ENCODE peak calls at places on chromosomes 1 and 21, in five cellular contexts. S is lower leg skin, M is A549, I is HFF-Myc, N is SK-N-SH. O is an unnamed sample.

GRCh38 chr1:34500451-34500850 is 254.4 kb upstream of the GJB5 start:
- DNase-seq in S (no peak), M (no peak), I (no peak), N (no peak), O (no peak)

GRCh38 chr1:54300395-54300794 is 100.4 kb downstream of the MRPL37 start:
- DNase-seq in S (no peak), M (no peak), I (no peak), N (no peak), O (no peak)

GRCh38 chr1:23745515-23745914 is 2.2 kb downstream of the ELOA start:
- DNase-seq in S (no peak), M (peak), I (no peak), N (peak), O (no peak)

GRCh38 chr21:42609806-42610205 is 43.6 kb upstream of the PDE9A start:
- DNase-seq in S (no peak), M (no peak), I (no peak), N (no peak), O (no peak)

GRCh38 chr21:35014302-35015044 is 34.6 kb downstream of the RUNX1 start:
- DNase-seq in S (no peak), M (no peak), I (no peak), N (no peak), O (no peak)

GRCh38 chr1:46248122-46248920 is 758 bp downstream of the RAD54L start:
- DNase-seq in S (peak), M (peak), I (no peak), N (peak), O (no peak)

GRCh38 chr21:38249879-38250278 is 6.9 kb upstream of the KCNJ15 start:
- DNase-seq in S (no peak), M (no peak), I (no peak), N (no peak), O (no peak)

GRCh38 chr1:161838362-161838761 is 72.2 kb downstream of the ATF6 start:
- DNase-seq in S (no peak), M (no peak), I (no peak), N (no peak), O (no peak)

GRCh38 chr1:11851171-11851570 is 3.6 kb upstream of the NPPA start:
- DNase-seq in S (no peak), M (no peak), I (no peak), N (no peak), O (no peak)

GRCh38 chr1:17919525-17920439 is 164.6 kb downstream of the ACTL8 start:
- DNase-seq in S (no peak), M (peak), I (peak), N (peak), O (no peak)

GRCh38 chr1:47782414-47783165 is 214.6 kb downstream of the TRABD2B start:
- DNase-seq in S (no peak), M (no peak), I (no peak), N (no peak), O (peak)

GRCh38 chr1:13783551-13783950 is 83.6 kb downstream of the PRDM2 start:
- DNase-seq in S (no peak), M (no peak), I (no peak), N (no peak), O (no peak)

GRCh38 chr1:168683871-168684270 is 45.1 kb downstream of the DPT start:
- DNase-seq in S (no peak), M (no peak), I (no peak), N (no peak), O (no peak)

GRCh38 chr1:4005431-4005830 is 105.4 kb upstream of the C1orf174 start:
- DNase-seq in S (no peak), M (no peak), I (no peak), N (no peak), O (no peak)

GRCh38 chr21:36069713-36070573 is at the start of gene CBR1:
- DNase-seq in S (peak), M (peak), I (peak), N (peak), O (peak)

GRCh38 chr1:158049867-158050266 is 56.4 kb downstream of the KIRREL1 start:
- DNase-seq in S (no peak), M (no peak), I (no peak), N (no peak), O (no peak)

GRCh38 chr1:916173-917075 is 7.3 kb upstream of the SAMD11 start:
- DNase-seq in S (no peak), M (no peak), I (no peak), N (peak), O (no peak)

GRCh38 chr1:26706315-26706714 is 10.5 kb downstream of the ARID1A start:
- DNase-seq in S (no peak), M (peak), I (no peak), N (no peak), O (no peak)

GRCh38 chr1:25031601-25031965 is 101.5 kb upstream of the RUNX3 start:
- DNase-seq in S (no peak), M (no peak), I (no peak), N (no peak), O (no peak)

GRCh38 chr1:240455228-240455821 is 156.6 kb downstream of the GREM2 start:
- DNase-seq in S (no peak), M (peak), I (no peak), N (peak), O (no peak)

GRCh38 chr1:92728687-92729086 is 56.2 kb downstream of the EVI5 start:
- DNase-seq in S (no peak), M (peak), I (no peak), N (no peak), O (no peak)

DNA sequence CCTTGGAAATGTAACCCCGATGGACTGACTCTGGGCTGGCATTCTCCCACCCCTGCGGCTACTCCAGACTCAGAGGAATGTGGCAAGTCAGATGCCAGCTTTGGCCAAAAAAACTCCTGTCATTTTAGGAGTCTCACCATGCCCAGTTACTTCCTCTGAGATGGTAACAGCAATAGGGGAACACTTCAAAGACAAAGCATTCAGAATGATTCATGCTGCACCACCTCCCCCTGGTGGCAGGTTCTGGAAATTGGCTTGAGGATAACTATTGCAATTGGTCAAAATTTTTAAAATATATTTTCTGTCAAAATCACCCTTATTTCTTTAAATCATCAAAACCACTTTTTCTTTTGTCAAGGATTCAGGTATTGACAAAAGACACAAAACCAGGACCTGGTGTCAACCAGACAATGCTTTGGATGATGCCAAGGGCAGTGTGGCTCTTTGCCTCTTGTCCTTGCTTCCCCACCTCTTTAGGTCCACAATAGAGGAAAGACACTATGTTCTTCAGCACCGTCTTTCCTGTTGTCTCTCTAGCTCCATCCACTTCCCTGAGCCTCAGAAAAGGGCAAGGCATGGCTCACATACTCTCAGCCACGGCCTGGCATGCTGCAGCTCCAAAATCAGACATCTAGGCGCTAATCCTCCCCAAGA is 9.9 kb upstream of the CDCA8 start:
- DNase-seq in S (peak), M (peak), I (no peak), N (peak), O (peak)
- TF ChIP-seq CTCF in S (no peak), M (peak), I (peak), N (peak), O (peak)

DNA sequence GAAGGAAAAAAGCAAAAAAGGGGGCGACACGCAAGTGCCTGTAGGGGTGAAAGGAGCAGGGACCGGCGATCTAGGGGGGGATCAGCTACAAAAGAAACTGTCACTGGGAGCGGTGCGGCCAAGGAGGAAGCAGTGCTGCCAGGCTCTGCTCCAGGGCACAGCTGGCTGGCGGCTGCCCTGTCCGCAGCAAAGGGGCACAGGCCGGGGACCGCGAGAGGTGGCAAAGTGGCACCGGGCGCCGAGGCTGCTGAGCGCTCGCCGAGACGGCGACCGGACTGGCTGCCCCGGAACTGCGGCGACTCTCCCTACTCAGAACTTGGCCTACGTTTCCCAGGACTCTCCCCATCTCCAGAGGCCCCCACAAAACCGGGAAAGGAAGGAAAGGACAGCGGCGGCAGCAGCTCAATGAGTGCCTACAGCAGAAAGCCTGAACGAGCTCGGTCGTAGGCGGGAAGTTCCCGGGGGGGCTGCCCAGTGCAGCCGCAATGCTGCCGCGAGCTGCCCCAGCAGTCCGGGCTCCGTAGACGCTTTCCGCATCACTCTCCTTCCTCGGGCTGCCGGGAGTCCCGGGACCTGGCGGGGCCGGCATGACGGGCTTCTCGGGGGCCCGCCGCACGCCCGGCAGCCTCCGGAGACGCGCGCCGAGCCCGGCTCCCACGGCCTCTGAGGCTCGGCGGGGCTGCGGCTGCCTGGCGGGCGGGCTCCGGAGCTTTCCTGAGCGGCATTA is 998 bp upstream of the CDKN2C start:
- DNase-seq in S (no peak), M (peak), I (no peak), N (peak), O (no peak)
- H3K4me3 ChIP-seq in S (peak), M (peak), I (peak), N (peak), O (peak)

GRCh38 chr1:101136739-101137138 is 100.1 kb upstream of the S1PR1 start:
- DNase-seq in S (no peak), M (no peak), I (no peak), N (no peak), O (no peak)
- TF ChIP-seq CTCF in S (no peak), M (no peak), I (no peak), N (no peak), O (no peak)

DNA sequence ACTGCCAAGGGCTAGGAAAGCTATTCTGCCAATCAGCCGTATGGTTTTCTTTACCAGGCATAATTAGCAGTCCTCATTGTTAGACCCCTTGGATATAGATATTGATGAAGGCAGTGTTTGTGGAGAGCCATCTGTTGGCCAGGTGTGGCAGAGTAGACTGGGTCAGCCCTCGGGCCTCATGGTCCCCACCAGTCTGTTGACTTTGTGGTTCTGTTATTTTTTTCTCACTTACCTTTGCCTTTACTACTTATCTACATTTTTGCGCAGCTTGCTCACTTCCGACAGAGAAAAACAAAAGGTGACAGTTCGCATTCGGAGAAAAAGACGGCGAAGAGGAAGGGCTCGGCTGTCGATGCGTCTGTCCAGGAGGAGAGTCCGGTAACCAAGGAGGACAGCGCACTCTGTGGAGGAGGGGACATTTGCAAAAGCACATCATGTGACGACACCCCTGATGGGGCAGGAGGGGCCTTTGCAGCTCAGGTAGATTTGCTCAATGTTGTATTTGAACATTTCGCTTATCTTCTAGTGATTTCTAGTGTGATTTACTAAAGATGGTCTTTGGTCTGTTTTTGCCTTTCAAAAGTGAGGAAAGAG is 2.3 kb downstream of the PCNT start:
- DNase-seq in S (no peak), M (no peak), I (no peak), N (no peak), O (no peak)
- H3K4me3 ChIP-seq in S (no peak), M (peak), I (peak), N (peak), O (no peak)